ENCODE peak calls at places on chromosomes 13 and 19, in ten cellular contexts. One of them, this sample, is unnamed.

GRCh38 chr13:83298636-83299035 is 583.6 kb downstream of the SLITRK1 start:
- DNase-seq in CD8-positive, alpha-beta memory T cell: no peak
- DNase-seq in heart right ventricle: no peak
- DNase-seq in body of pancreas: no peak
- DNase-seq in effector memory CD4-positive, alpha-beta T cell: no peak
- DNase-seq in ovary: no peak
- DNase-seq in OCI-LY7: no peak
- DNase-seq in AG04450: no peak
- DNase-seq in esophagus squamous epithelium: no peak
- DNase-seq in cardiac muscle cell: no peak
- DNase-seq in this sample: no peak

GRCh38 chr13:78100481-78100880 is 181.8 kb upstream of the EDNRB start:
- DNase-seq in cardiac muscle cell: no peak
- DNase-seq in effector memory CD4-positive, alpha-beta T cell: no peak
- DNase-seq in ovary: no peak
- DNase-seq in body of pancreas: no peak
- DNase-seq in heart right ventricle: no peak
- DNase-seq in AG04450: no peak
- DNase-seq in CD8-positive, alpha-beta memory T cell: no peak
- DNase-seq in esophagus squamous epithelium: no peak
- DNase-seq in OCI-LY7: no peak
- DNase-seq in this sample: no peak

GRCh38 chr19:13573268-13573667 is 67.0 kb upstream of the CACNA1A start:
- DNase-seq in ovary: no peak
- DNase-seq in cardiac muscle cell: no peak
- DNase-seq in CD8-positive, alpha-beta memory T cell: no peak
- DNase-seq in body of pancreas: no peak
- DNase-seq in heart right ventricle: no peak
- DNase-seq in OCI-LY7: no peak
- DNase-seq in esophagus squamous epithelium: no peak
- DNase-seq in AG04450: no peak
- DNase-seq in effector memory CD4-positive, alpha-beta T cell: no peak
- DNase-seq in this sample: no peak

GRCh38 chr13:93146584-93147292 is 79.9 kb upstream of the GPC6 start:
- DNase-seq in esophagus squamous epithelium: no peak
- DNase-seq in AG04450: peak; percentile 37
- DNase-seq in ovary: no peak
- DNase-seq in body of pancreas: no peak
- DNase-seq in cardiac muscle cell: peak; percentile 88
- DNase-seq in OCI-LY7: no peak
- DNase-seq in heart right ventricle: no peak
- DNase-seq in CD8-positive, alpha-beta memory T cell: no peak
- DNase-seq in effector memory CD4-positive, alpha-beta T cell: no peak
- DNase-seq in this sample: no peak

GRCh38 chr19:47723573-47723923 is 10.3 kb downstream of the EHD2 start:
- DNase-seq in ovary: peak; percentile 72
- DNase-seq in heart right ventricle: no peak
- DNase-seq in esophagus squamous epithelium: no peak
- DNase-seq in effector memory CD4-positive, alpha-beta T cell: no peak
- DNase-seq in CD8-positive, alpha-beta memory T cell: no peak
- DNase-seq in body of pancreas: peak; percentile 77
- DNase-seq in OCI-LY7: no peak
- DNase-seq in cardiac muscle cell: peak; percentile 92
- DNase-seq in AG04450: no peak
- DNase-seq in this sample: peak; percentile 91

GRCh38 chr19:33796164-33797100 is at the start of gene KCTD15:
- DNase-seq in body of pancreas: peak; percentile 60
- DNase-seq in esophagus squamous epithelium: no peak
- DNase-seq in effector memory CD4-positive, alpha-beta T cell: no peak
- DNase-seq in heart right ventricle: no peak
- DNase-seq in cardiac muscle cell: peak; percentile 75
- DNase-seq in AG04450: no peak
- DNase-seq in CD8-positive, alpha-beta memory T cell: no peak
- DNase-seq in OCI-LY7: peak; percentile 71
- DNase-seq in ovary: peak; percentile 73
- DNase-seq in this sample: peak; percentile 73

GRCh38 chr13:99214232-99214631 is 13.6 kb downstream of the UBAC2 start:
- DNase-seq in esophagus squamous epithelium: no peak
- DNase-seq in CD8-positive, alpha-beta memory T cell: no peak
- DNase-seq in body of pancreas: no peak
- DNase-seq in heart right ventricle: no peak
- DNase-seq in ovary: no peak
- DNase-seq in OCI-LY7: no peak
- DNase-seq in AG04450: no peak
- DNase-seq in effector memory CD4-positive, alpha-beta T cell: no peak
- DNase-seq in cardiac muscle cell: no peak
- DNase-seq in this sample: no peak

GRCh38 chr13:50928088-50928487 is 18.5 kb downstream of the RNASEH2B start:
- DNase-seq in ovary: no peak
- DNase-seq in AG04450: no peak
- DNase-seq in effector memory CD4-positive, alpha-beta T cell: no peak
- DNase-seq in cardiac muscle cell: peak; percentile 21
- DNase-seq in body of pancreas: no peak
- DNase-seq in OCI-LY7: no peak
- DNase-seq in esophagus squamous epithelium: no peak
- DNase-seq in CD8-positive, alpha-beta memory T cell: no peak
- DNase-seq in heart right ventricle: no peak
- DNase-seq in this sample: no peak

GRCh38 chr13:95924389-95924994 is 128.7 kb downstream of the UGGT2 start:
- DNase-seq in effector memory CD4-positive, alpha-beta T cell: no peak
- DNase-seq in esophagus squamous epithelium: no peak
- DNase-seq in CD8-positive, alpha-beta memory T cell: no peak
- DNase-seq in OCI-LY7: no peak
- DNase-seq in cardiac muscle cell: peak; percentile 88
- DNase-seq in ovary: no peak
- DNase-seq in heart right ventricle: no peak
- DNase-seq in body of pancreas: no peak
- DNase-seq in AG04450: peak; percentile 47
- DNase-seq in this sample: peak; percentile 9

GRCh38 chr13:28204690-28205443 is 66.5 kb downstream of the PAN3 start:
- DNase-seq in ovary: no peak
- DNase-seq in cardiac muscle cell: no peak
- DNase-seq in body of pancreas: no peak
- DNase-seq in OCI-LY7: no peak
- DNase-seq in CD8-positive, alpha-beta memory T cell: no peak
- DNase-seq in heart right ventricle: no peak
- DNase-seq in AG04450: no peak
- DNase-seq in effector memory CD4-positive, alpha-beta T cell: no peak
- DNase-seq in esophagus squamous epithelium: no peak
- DNase-seq in this sample: no peak

GRCh38 chr13:41313117-41313516 is 2.0 kb downstream of the NAA16 start:
- DNase-seq in CD8-positive, alpha-beta memory T cell: no peak
- DNase-seq in cardiac muscle cell: no peak
- DNase-seq in ovary: no peak
- DNase-seq in OCI-LY7: no peak
- DNase-seq in esophagus squamous epithelium: no peak
- DNase-seq in effector memory CD4-positive, alpha-beta T cell: no peak
- DNase-seq in heart right ventricle: no peak
- DNase-seq in AG04450: no peak
- DNase-seq in body of pancreas: no peak
- DNase-seq in this sample: no peak

GRCh38 chr13:29589967-29590366 is 5.5 kb downstream of the SLC7A1 start:
- DNase-seq in body of pancreas: no peak
- DNase-seq in cardiac muscle cell: no peak
- DNase-seq in ovary: no peak
- DNase-seq in effector memory CD4-positive, alpha-beta T cell: no peak
- DNase-seq in heart right ventricle: no peak
- DNase-seq in AG04450: no peak
- DNase-seq in OCI-LY7: no peak
- DNase-seq in esophagus squamous epithelium: no peak
- DNase-seq in CD8-positive, alpha-beta memory T cell: no peak
- DNase-seq in this sample: no peak

GRCh38 chr13:109256866-109257760 is 529.3 kb downstream of the IRS2 start:
- DNase-seq in esophagus squamous epithelium: no peak
- DNase-seq in CD8-positive, alpha-beta memory T cell: no peak
- DNase-seq in body of pancreas: no peak
- DNase-seq in AG04450: peak; percentile 91
- DNase-seq in cardiac muscle cell: peak; percentile 98
- DNase-seq in effector memory CD4-positive, alpha-beta T cell: no peak
- DNase-seq in OCI-LY7: no peak
- DNase-seq in ovary: no peak
- DNase-seq in heart right ventricle: peak; percentile 27
- DNase-seq in this sample: peak; percentile 38

DNA sequence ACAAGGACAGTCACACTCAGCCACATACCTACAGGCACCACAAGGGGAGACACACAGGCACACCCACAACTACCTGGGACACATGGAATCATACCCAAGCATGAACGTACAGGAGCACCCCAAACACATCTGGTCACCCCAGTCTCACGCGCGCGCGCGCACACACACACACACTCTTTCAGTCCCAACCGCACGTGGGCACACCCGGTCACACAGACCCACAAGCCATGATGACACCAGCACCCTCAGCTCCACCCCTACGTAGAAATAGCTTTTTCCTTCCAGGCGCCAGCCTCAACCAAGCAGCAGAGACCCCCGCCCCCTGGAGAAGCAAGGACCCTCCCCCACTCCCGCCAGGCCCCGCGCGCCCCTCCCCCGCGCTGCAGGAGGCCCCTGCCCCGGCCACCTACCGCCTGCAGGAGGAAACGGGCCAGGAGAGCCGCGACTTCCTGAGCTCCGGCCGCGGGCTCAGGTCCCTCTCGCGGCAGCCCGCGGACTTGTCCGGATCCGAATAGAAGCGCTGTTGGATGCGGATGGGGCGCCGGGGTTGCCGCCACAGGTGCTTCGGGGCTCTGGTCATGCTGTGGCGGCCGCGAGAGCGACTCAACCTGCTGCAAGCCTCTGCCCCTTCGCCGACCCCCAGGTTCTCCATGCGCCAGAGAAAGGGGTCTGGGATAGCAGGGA is 6.4 kb upstream of the PDE4C start:
- DNase-seq in body of pancreas: peak; percentile 24
- DNase-seq in esophagus squamous epithelium: no peak
- DNase-seq in OCI-LY7: no peak
- DNase-seq in ovary: no peak
- DNase-seq in heart right ventricle: no peak
- DNase-seq in cardiac muscle cell: no peak
- DNase-seq in CD8-positive, alpha-beta memory T cell: no peak
- DNase-seq in AG04450: no peak
- DNase-seq in effector memory CD4-positive, alpha-beta T cell: no peak
- DNase-seq in this sample: no peak
- H3K4me3 ChIP-seq in body of pancreas: no peak overlapping the region
- H3K4me3 ChIP-seq in esophagus squamous epithelium: no peak overlapping the region
- H3K4me3 ChIP-seq in OCI-LY7: no peak overlapping the region
- H3K4me3 ChIP-seq in ovary: no peak overlapping the region
- H3K4me3 ChIP-seq in heart right ventricle: no peak overlapping the region
- H3K4me3 ChIP-seq in cardiac muscle cell: peak overlapping the region; percentile 13
- H3K4me3 ChIP-seq in CD8-positive, alpha-beta memory T cell: no peak overlapping the region
- H3K4me3 ChIP-seq in AG04450: no peak overlapping the region
- H3K4me3 ChIP-seq in effector memory CD4-positive, alpha-beta T cell: no peak overlapping the region
- H3K4me3 ChIP-seq in this sample: no peak overlapping the region

DNA sequence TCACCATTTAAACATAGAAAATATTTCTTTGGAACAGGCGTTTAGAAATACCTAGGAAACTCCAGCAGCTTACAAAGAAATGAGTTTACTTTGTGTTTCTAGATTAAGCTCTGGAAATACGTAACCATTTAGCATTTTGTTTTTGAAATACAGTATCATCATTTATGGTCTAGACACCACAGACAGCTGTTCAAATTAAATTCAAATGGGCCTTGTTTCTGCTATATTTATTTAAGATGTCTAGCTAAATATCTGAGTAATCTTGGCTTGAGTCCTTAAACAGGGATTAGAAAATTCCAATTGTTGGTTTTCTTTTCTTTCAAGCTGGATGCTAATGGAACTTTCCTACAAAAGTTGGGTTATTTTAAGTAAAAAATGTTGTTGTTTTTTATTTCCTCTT is 228.6 kb downstream of the NDFIP2 start:
- DNase-seq in AG04450: no peak
- DNase-seq in OCI-LY7: no peak
- DNase-seq in cardiac muscle cell: no peak
- DNase-seq in esophagus squamous epithelium: no peak
- DNase-seq in effector memory CD4-positive, alpha-beta T cell: no peak
- DNase-seq in ovary: no peak
- DNase-seq in body of pancreas: no peak
- DNase-seq in CD8-positive, alpha-beta memory T cell: no peak
- DNase-seq in heart right ventricle: no peak
- DNase-seq in this sample: no peak
- H3K9me3 ChIP-seq in AG04450: no peaks in the 10 kb centered on the region
- H3K9me3 ChIP-seq in OCI-LY7: no peaks in the 10 kb centered on the region
- H3K9me3 ChIP-seq in cardiac muscle cell: no peaks in the 10 kb centered on the region
- H3K9me3 ChIP-seq in esophagus squamous epithelium: no peaks in the 10 kb centered on the region
- H3K9me3 ChIP-seq in effector memory CD4-positive, alpha-beta T cell: no peaks in the 10 kb centered on the region
- H3K9me3 ChIP-seq in ovary: no peaks in the 10 kb centered on the region
- H3K9me3 ChIP-seq in body of pancreas: no peaks in the 10 kb centered on the region
- H3K9me3 ChIP-seq in CD8-positive, alpha-beta memory T cell: no peaks in the 10 kb centered on the region
- H3K9me3 ChIP-seq in heart right ventricle: no peaks in the 10 kb centered on the region
- H3K9me3 ChIP-seq in this sample: no peaks in the 10 kb centered on the region

DNA sequence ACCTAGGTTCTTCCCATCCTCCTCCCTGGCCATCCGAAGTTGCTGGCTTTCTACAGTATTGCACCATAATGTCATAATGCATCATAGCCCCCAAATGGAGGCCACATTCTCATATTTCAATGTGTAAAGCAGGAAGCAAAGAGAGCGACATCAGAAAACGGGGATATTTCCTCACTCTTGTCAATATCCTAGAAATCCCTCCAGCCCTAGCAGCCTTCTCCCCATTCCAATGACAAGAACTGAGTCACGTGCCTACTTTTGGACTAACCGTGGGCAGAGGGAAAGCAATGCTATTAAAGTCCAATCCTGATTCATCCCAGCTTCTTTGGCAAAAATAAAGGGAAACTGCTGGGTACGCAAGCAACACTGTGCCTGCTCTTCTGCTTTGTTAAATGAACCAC is 4.3 kb upstream of the RAP2A start:
- DNase-seq in AG04450: no peak
- DNase-seq in effector memory CD4-positive, alpha-beta T cell: no peak
- DNase-seq in ovary: no peak
- DNase-seq in heart right ventricle: peak; percentile 5
- DNase-seq in esophagus squamous epithelium: no peak
- DNase-seq in OCI-LY7: no peak
- DNase-seq in cardiac muscle cell: peak; percentile 36
- DNase-seq in CD8-positive, alpha-beta memory T cell: no peak
- DNase-seq in body of pancreas: no peak
- DNase-seq in this sample: no peak
- H3K4me3 ChIP-seq in AG04450: peak overlapping the region; percentile 50
- H3K4me3 ChIP-seq in effector memory CD4-positive, alpha-beta T cell: no peak overlapping the region
- H3K4me3 ChIP-seq in ovary: no peak overlapping the region
- H3K4me3 ChIP-seq in heart right ventricle: no peak overlapping the region
- H3K4me3 ChIP-seq in esophagus squamous epithelium: no peak overlapping the region
- H3K4me3 ChIP-seq in OCI-LY7: no peak overlapping the region
- H3K4me3 ChIP-seq in cardiac muscle cell: no peak overlapping the region
- H3K4me3 ChIP-seq in CD8-positive, alpha-beta memory T cell: no peak overlapping the region
- H3K4me3 ChIP-seq in body of pancreas: no peak overlapping the region
- H3K4me3 ChIP-seq in this sample: no peak overlapping the region

DNA sequence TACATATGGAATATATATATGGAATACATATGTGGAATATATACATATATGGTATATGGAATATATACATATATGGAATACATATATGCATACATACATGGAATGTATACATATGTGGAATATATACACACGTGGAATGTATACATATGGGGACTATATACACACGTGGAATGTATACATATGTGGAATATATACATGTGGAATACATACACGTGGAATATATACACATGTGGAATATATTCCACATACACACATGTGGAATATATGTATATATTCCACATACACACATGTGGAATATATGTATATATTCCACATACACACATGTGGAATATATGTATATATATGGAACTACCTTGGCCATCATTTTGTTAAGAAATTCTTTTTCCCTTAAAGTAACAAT is 31.1 kb downstream of the ZNF571 start:
- DNase-seq in esophagus squamous epithelium: no peak
- DNase-seq in CD8-positive, alpha-beta memory T cell: no peak
- DNase-seq in AG04450: no peak
- DNase-seq in cardiac muscle cell: no peak
- DNase-seq in heart right ventricle: no peak
- DNase-seq in effector memory CD4-positive, alpha-beta T cell: no peak
- DNase-seq in OCI-LY7: no peak
- DNase-seq in body of pancreas: no peak
- DNase-seq in ovary: no peak
- DNase-seq in this sample: no peak
- H3K9me3 ChIP-seq in esophagus squamous epithelium: no peaks in the 10 kb centered on the region
- H3K9me3 ChIP-seq in CD8-positive, alpha-beta memory T cell: peaks cover 74% of the 10 kb centered on the region
- H3K9me3 ChIP-seq in AG04450: peaks cover 34% of the 10 kb centered on the region
- H3K9me3 ChIP-seq in cardiac muscle cell: peaks cover 14% of the 10 kb centered on the region
- H3K9me3 ChIP-seq in heart right ventricle: no peaks in the 10 kb centered on the region
- H3K9me3 ChIP-seq in effector memory CD4-positive, alpha-beta T cell: peaks cover 82% of the 10 kb centered on the region
- H3K9me3 ChIP-seq in OCI-LY7: peaks cover 63% of the 10 kb centered on the region
- H3K9me3 ChIP-seq in body of pancreas: no peaks in the 10 kb centered on the region
- H3K9me3 ChIP-seq in ovary: peaks cover 13% of the 10 kb centered on the region
- H3K9me3 ChIP-seq in this sample: peaks cover 70% of the 10 kb centered on the region

This sample was measured in MG63.